ENCODE peak calls at places on chromosomes 16 and 17, in ten cellular contexts. I is mesendoderm; K is substantia nigra; M is mammary epithelial cell; D is breast epithelium; Y is left lung; T is caudate nucleus; R is effector memory CD4-positive, alpha-beta T cell; F is AG04450; P is CD4-positive, alpha-beta memory T cell. Z is an unnamed sample.

GRCh38 chr16:566475-567361 is at the start of gene NHLRC4:
- DNase-seq in Y (peak; percentile 55), R (no peak), P (peak; percentile 45), I (peak; percentile 76), D (peak; percentile 81), K (no peak), T (no peak), M (no peak), F (no peak), Z (no peak)

GRCh38 chr17:29263916-29264315 is 17.3 kb downstream of the CRYBA1 start:
- DNase-seq in D (no peak), Y (no peak), M (no peak), R (no peak), T (no peak), P (no peak), K (no peak), I (no peak), F (no peak), Z (no peak)

GRCh38 chr17:62110923-62111484 is 45.9 kb upstream of the MED13 start:
- DNase-seq in T (no peak), M (peak; percentile 47), P (no peak), R (no peak), K (no peak), Y (no peak), I (no peak), F (no peak), D (no peak), Z (no peak)

GRCh38 chr16:48155926-48156789 is at the start of gene ABCC12:
- DNase-seq in M (no peak), I (no peak), P (no peak), T (no peak), F (no peak), D (peak; percentile 38), R (no peak), Y (no peak), K (no peak), Z (no peak)

GRCh38 chr17:42251115-42251514 is 25.1 kb downstream of the STAT5B start:
- DNase-seq in R (no peak), P (no peak), M (no peak), F (no peak), K (no peak), D (no peak), I (peak; percentile 41), Y (no peak), T (no peak), Z (no peak)

GRCh38 chr17:77772461-77772897 is 186.0 kb upstream of the TNRC6C start:
- DNase-seq in P (peak; percentile 61), F (no peak), Y (peak; percentile 48), D (no peak), T (no peak), M (no peak), K (peak; percentile 34), I (peak; percentile 92), R (peak; percentile 45), Z (no peak)

GRCh38 chr16:14569213-14569612 is 60.8 kb downstream of the PARN start:
- DNase-seq in R (no peak), K (no peak), D (no peak), F (no peak), Y (no peak), P (no peak), I (no peak), T (no peak), M (no peak), Z (no peak)

GRCh38 chr17:14808425-14808824 is 456.7 kb downstream of the PMP22 start:
- DNase-seq in R (no peak), I (no peak), P (no peak), M (no peak), D (no peak), Y (no peak), K (no peak), T (no peak), F (no peak), Z (no peak)

GRCh38 chr17:75575197-75575596 is 12.4 kb upstream of the MYO15B start:
- DNase-seq in T (no peak), Y (no peak), P (no peak), R (no peak), K (no peak), M (no peak), D (no peak), I (no peak), F (no peak), Z (no peak)

DNA sequence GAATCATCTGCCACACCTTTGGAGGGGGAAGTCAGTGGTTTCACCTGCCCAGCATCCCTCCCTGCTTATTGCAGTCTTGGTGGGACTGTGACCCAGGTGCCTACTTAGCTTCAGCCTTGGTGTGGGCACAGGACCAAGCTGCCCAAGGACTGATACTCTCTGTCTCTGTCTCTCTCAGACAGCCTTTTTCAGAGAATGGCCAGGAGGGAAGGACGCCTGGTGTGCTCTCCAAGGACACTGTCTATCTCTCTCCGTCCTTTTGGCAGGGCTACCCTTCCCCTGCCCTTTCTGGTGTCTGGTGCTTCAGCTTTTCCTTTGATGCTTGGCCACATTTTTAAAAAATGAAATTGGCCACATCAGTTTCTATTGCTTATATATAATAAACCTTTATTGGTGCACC is 19.6 kb downstream of the PIK3R6 start:
- DNase-seq in K (no peak), I (no peak), D (no peak), Y (no peak), M (no peak), P (no peak), R (no peak), T (no peak), F (no peak), Z (no peak)
- H3K27ac ChIP-seq in K (no peak overlapping the region), I (no peak overlapping the region), D (no peak overlapping the region), Y (no peak overlapping the region), M (no peak overlapping the region), P (no peak overlapping the region), R (no peak overlapping the region), T (no peak overlapping the region), F (no peak overlapping the region), Z (no peak overlapping the region)

GRCh38 chr16:2691491-2692248 is 9.3 kb downstream of the KCTD5 start:
- DNase-seq in R (no peak), Y (no peak), I (no peak), T (peak; percentile 52), M (no peak), K (peak; percentile 73), D (no peak), P (no peak), F (no peak), Z (no peak)

GRCh38 chr16:2689968-2690830 is 7.9 kb downstream of the KCTD5 start:
- DNase-seq in K (peak; percentile 33), D (no peak), T (no peak), P (no peak), R (no peak), M (no peak), I (no peak), F (no peak), Y (no peak), Z (no peak)

GRCh38 chr16:2686912-2687507 is 4.7 kb downstream of the KCTD5 start:
- DNase-seq in P (no peak), D (no peak), K (peak; percentile 30), M (no peak), R (no peak), F (no peak), T (no peak), Y (peak; percentile 83), I (no peak), Z (no peak)

GRCh38 chr16:2690852-2691251 is 8.5 kb downstream of the KCTD5 start:
- DNase-seq in T (no peak), K (no peak), D (no peak), M (no peak), P (no peak), R (no peak), I (no peak), F (no peak), Y (no peak), Z (no peak)

GRCh38 chr16:2687531-2688308 is 5.4 kb downstream of the KCTD5 start:
- DNase-seq in D (no peak), Y (no peak), T (no peak), R (no peak), K (no peak), M (no peak), F (no peak), P (no peak), I (no peak), Z (no peak)
- H3K27ac ChIP-seq in D (no peak overlapping the region), Y (no peak overlapping the region), T (no peak overlapping the region), R (no peak overlapping the region), K (no peak overlapping the region), M (no peak overlapping the region), F (no peak overlapping the region), P (no peak overlapping the region), I (no peak overlapping the region), Z (no peak overlapping the region)

DNA sequence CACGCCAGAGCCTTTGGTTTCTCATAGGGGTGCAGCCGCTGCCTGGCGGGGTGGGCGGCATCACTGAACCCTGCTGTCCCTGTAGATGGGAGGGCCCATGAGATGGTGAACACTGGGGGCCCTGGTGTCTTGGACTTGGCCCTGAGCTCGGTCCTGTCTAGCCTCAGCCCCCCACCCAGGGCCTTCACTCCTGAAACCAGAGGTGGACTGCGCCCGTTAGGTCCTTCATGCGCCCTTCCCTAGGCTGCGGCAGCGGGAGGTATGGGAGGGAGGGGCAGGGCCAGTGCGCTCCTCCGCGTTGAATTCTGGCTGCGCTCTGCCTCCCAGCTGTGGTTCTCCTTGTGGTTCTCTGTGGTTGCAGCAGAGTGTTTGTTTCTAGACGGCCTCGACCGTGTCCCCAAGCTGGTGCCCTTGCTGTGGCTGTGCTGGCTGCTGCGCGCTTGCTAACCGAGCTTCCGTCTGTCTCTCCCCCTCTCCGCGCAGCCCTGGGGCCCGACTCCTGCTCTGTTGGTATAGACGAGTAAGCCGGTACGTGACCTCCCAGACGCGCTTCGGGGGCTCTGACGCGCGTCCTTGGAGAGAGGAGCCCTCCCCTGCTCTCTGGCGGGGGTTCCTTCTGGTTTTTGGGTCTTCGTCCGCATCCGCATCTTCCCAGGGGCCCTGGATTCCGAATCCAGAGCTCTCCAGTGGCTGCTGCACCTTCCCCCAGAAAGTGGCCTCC is 7.4 kb upstream of the NUDT16L1 start:
- DNase-seq in D (no peak), M (no peak), F (no peak), Y (no peak), K (no peak), P (no peak), I (no peak), T (no peak), R (no peak), Z (no peak)
- H3K27ac ChIP-seq in D (no peak overlapping the region), M (no peak overlapping the region), F (no peak overlapping the region), Y (no peak overlapping the region), K (no peak overlapping the region), P (no peak overlapping the region), I (no peak overlapping the region), T (no peak overlapping the region), R (no peak overlapping the region), Z (no peak overlapping the region)

GRCh38 chr17:72457712-72458111 is 336.9 kb downstream of the SOX9 start:
- DNase-seq in Y (no peak), T (no peak), M (no peak), K (no peak), D (no peak), I (peak; percentile 66), P (no peak), R (no peak), F (no peak), Z (no peak)

GRCh38 chr17:72458301-72458700 is 337.5 kb downstream of the SOX9 start:
- DNase-seq in P (no peak), I (no peak), R (no peak), D (no peak), T (no peak), M (no peak), Y (no peak), F (no peak), K (no peak), Z (no peak)

GRCh38 chr17:72455562-72455961 is 334.7 kb downstream of the SOX9 start:
- DNase-seq in M (no peak), P (no peak), K (no peak), D (no peak), R (no peak), I (no peak), T (no peak), F (no peak), Y (no peak), Z (no peak)

GRCh38 chr17:72454342-72454741 is 333.5 kb downstream of the SOX9 start:
- DNase-seq in F (no peak), D (no peak), Y (no peak), P (no peak), I (no peak), M (no peak), R (no peak), K (no peak), T (no peak), Z (no peak)

GRCh38 chr17:72456026-72456569 is 335.3 kb downstream of the SOX9 start:
- DNase-seq in R (no peak), Y (no peak), T (no peak), K (no peak), P (no peak), D (no peak), M (peak; percentile 75), F (no peak), I (no peak), Z (no peak)
- H3K27ac ChIP-seq in R (no peak overlapping the region), Y (no peak overlapping the region), T (no peak overlapping the region), K (no peak overlapping the region), P (no peak overlapping the region), D (no peak overlapping the region), M (peak overlapping the region; percentile 1), F (no peak overlapping the region), I (no peak overlapping the region), Z (peak overlapping the region; percentile 36)